ENCODE peak calls at places on chromosomes 6 and 20, in ten cellular contexts. G, I, B, D, L, T, V, C, P and H are unnamed samples.

GRCh38 chr20:44478188-44478587 is 2.5 kb downstream of the TTPAL start:
- DNase-seq in G (no peak), I (no peak), B (no peak), D (no peak), L (no peak), T (no peak), V (no peak), C (no peak), P (no peak), H (no peak)

GRCh38 chr20:63775096-63775978 is 35.8 kb downstream of the SLC2A4RG start:
- DNase-seq in G (peak), I (peak), B (no peak), D (peak), L (peak), T (no peak), V (peak), C (peak), P (peak), H (no peak)

GRCh38 chr20:57548177-57549058 is 12.5 kb upstream of the PCK1 start:
- DNase-seq in G (no peak), I (no peak), B (no peak), D (no peak), L (no peak), T (no peak), V (no peak), C (no peak), P (no peak), H (no peak)

GRCh38 chr6:68615965-68616364 is 19.1 kb upstream of the ADGRB3 start:
- DNase-seq in G (no peak), I (no peak), B (no peak), D (no peak), L (no peak), T (no peak), V (no peak), C (no peak), P (no peak), H (no peak)

GRCh38 chr6:43185391-43185790 is 3.4 kb downstream of the CUL9 start:
- DNase-seq in G (no peak), I (no peak), B (no peak), D (no peak), L (no peak), T (no peak), V (no peak), C (no peak), P (no peak), H (no peak)

GRCh38 chr6:109397020-109397419 is 14.8 kb upstream of the CD164 start:
- DNase-seq in G (no peak), I (no peak), B (no peak), D (no peak), L (no peak), T (no peak), V (peak), C (no peak), P (no peak), H (no peak)

GRCh38 chr20:62377064-62377461 is 9.8 kb upstream of the RPS21 start:
- DNase-seq in G (no peak), I (no peak), B (no peak), D (no peak), L (no peak), T (no peak), V (no peak), C (no peak), P (no peak), H (no peak)

GRCh38 chr6:43708857-43709653 is 21.5 kb upstream of the MRPS18A start:
- DNase-seq in G (no peak), I (no peak), B (no peak), D (no peak), L (no peak), T (peak), V (no peak), C (no peak), P (no peak), H (no peak)

GRCh38 chr20:21706345-21707195 is 1.1 kb downstream of the PAX1 start:
- DNase-seq in G (no peak), I (no peak), B (no peak), D (peak), L (no peak), T (no peak), V (no peak), C (no peak), P (no peak), H (no peak)

GRCh38 chr6:62285612-62286469 is at the start of gene KHDRBS2:
- DNase-seq in G (peak), I (peak), B (peak), D (peak), L (peak), T (peak), V (peak), C (no peak), P (peak), H (no peak)

GRCh38 chr20:31543966-31544598 is 29.8 kb downstream of the HM13 start:
- DNase-seq in G (no peak), I (no peak), B (no peak), D (no peak), L (peak), T (peak), V (no peak), C (no peak), P (peak), H (no peak)

GRCh38 chr6:147127587-147127986 is 76.6 kb upstream of the STXBP5 start:
- DNase-seq in G (no peak), I (no peak), B (no peak), D (no peak), L (no peak), T (peak), V (no peak), C (no peak), P (no peak), H (peak)

GRCh38 chr6:168293641-168294530 is 25.7 kb downstream of the DACT2 start:
- DNase-seq in G (no peak), I (no peak), B (no peak), D (no peak), L (no peak), T (no peak), V (no peak), C (no peak), P (no peak), H (no peak)

GRCh38 chr6:110392727-110393126 is 22.6 kb downstream of the DDO start:
- DNase-seq in G (no peak), I (no peak), B (no peak), D (no peak), L (no peak), T (no peak), V (no peak), C (no peak), P (no peak), H (no peak)

GRCh38 chr6:20211941-20212391 is 303 bp downstream of the MBOAT1 start:
- DNase-seq in G (peak), I (no peak), B (no peak), D (no peak), L (no peak), T (no peak), V (peak), C (peak), P (no peak), H (peak)

GRCh38 chr20:60482609-60483008 is 524.4 kb downstream of the CDH26 start:
- DNase-seq in G (no peak), I (no peak), B (no peak), D (no peak), L (no peak), T (no peak), V (no peak), C (no peak), P (no peak), H (no peak)

GRCh38 chr6:24743265-24743943 is 24.4 kb upstream of the C6orf62 start:
- DNase-seq in G (no peak), I (no peak), B (peak), D (no peak), L (no peak), T (peak), V (peak), C (no peak), P (no peak), H (peak)

GRCh38 chr6:156273065-156273711 is 504.0 kb upstream of the ARID1B start:
- DNase-seq in G (no peak), I (no peak), B (no peak), D (no peak), L (no peak), T (no peak), V (no peak), C (no peak), P (no peak), H (no peak)